ENCODE peak calls at places on chromosome 7, in four cellular contexts. One of them, this sample, is unnamed.

GRCh38 chr7:30974605-30975256 is 11.0 kb downstream of the GHRHR start:
- DNase-seq in WTC11: peak; percentile 82
- DNase-seq in K562: peak; percentile 85
- DNase-seq in HepG2: peak; percentile 60
- DNase-seq in this sample: peak; percentile 76

GRCh38 chr7:7876419-7876818 is 92.2 kb upstream of the GLCCI1 start:
- DNase-seq in WTC11: no peak
- DNase-seq in HepG2: no peak
- DNase-seq in K562: no peak
- DNase-seq in this sample: no peak

GRCh38 chr7:132491546-132491945 is 84.7 kb downstream of the PLXNA4 start:
- DNase-seq in HepG2: no peak
- DNase-seq in WTC11: no peak
- DNase-seq in K562: no peak
- DNase-seq in this sample: no peak

GRCh38 chr7:116169060-116169459 is 41.3 kb upstream of the TES start:
- DNase-seq in WTC11: no peak
- DNase-seq in HepG2: peak; percentile 92
- DNase-seq in K562: no peak
- DNase-seq in this sample: no peak

GRCh38 chr7:36391436-36392198 is 2.0 kb downstream of the ANLN start:
- DNase-seq in WTC11: no peak
- DNase-seq in K562: no peak
- DNase-seq in HepG2: no peak
- DNase-seq in this sample: no peak

GRCh38 chr7:117673839-117674238 is 194.0 kb downstream of the CFTR start:
- DNase-seq in HepG2: peak; percentile 7
- DNase-seq in WTC11: no peak
- DNase-seq in K562: no peak
- DNase-seq in this sample: peak; percentile 5

GRCh38 chr7:23022258-23022745 is 8.4 kb upstream of the HYCC1 start:
- DNase-seq in WTC11: no peak
- DNase-seq in HepG2: no peak
- DNase-seq in K562: no peak
- DNase-seq in this sample: no peak

GRCh38 chr7:87875151-87876039 is 765 bp downstream of the SLC25A40 start:
- DNase-seq in WTC11: no peak
- DNase-seq in K562: peak; percentile 36
- DNase-seq in HepG2: peak; percentile 18
- DNase-seq in this sample: peak; percentile 86

GRCh38 chr7:94335586-94335985 is 59.1 kb upstream of the COL1A2 start:
- DNase-seq in K562: no peak
- DNase-seq in WTC11: no peak
- DNase-seq in HepG2: no peak
- DNase-seq in this sample: no peak

GRCh38 chr7:7969306-7970112 is 913 bp downstream of the GLCCI1 start:
- DNase-seq in HepG2: no peak
- DNase-seq in WTC11: peak; percentile 40
- DNase-seq in K562: no peak
- DNase-seq in this sample: no peak

GRCh38 chr7:22665816-22666375 is 61.1 kb upstream of the IL6 start:
- DNase-seq in K562: no peak
- DNase-seq in HepG2: no peak
- DNase-seq in WTC11: no peak
- DNase-seq in this sample: no peak

GRCh38 chr7:118214051-118214832 is 10.3 kb upstream of the ANKRD7 start:
- DNase-seq in K562: no peak
- DNase-seq in WTC11: peak; percentile 86
- DNase-seq in HepG2: no peak
- DNase-seq in this sample: peak; percentile 96

GRCh38 chr7:121605297-121605640 is 209.2 kb upstream of the FAM3C start:
- DNase-seq in WTC11: no peak
- DNase-seq in HepG2: peak; percentile 9
- DNase-seq in K562: no peak
- DNase-seq in this sample: no peak

GRCh38 chr7:988426-988911 is 5.5 kb downstream of the CYP2W1 start:
- DNase-seq in HepG2: no peak
- DNase-seq in WTC11: no peak
- DNase-seq in K562: peak; percentile 50
- DNase-seq in this sample: no peak

GRCh38 chr7:55092186-55092976 is 73.6 kb downstream of the EGFR start:
- DNase-seq in HepG2: no peak
- DNase-seq in K562: no peak
- DNase-seq in WTC11: no peak
- DNase-seq in this sample: peak; percentile 76

GRCh38 chr7:157389951-157390730 is 53.3 kb downstream of the DNAJB6 start:
- DNase-seq in K562: no peak
- DNase-seq in WTC11: no peak
- DNase-seq in HepG2: no peak
- DNase-seq in this sample: no peak
- TF ChIP-seq FOXJ3 in K562: no peak
- TF ChIP-seq FOXJ3 in WTC11: no peak
- TF ChIP-seq FOXJ3 in HepG2: no peak
- TF ChIP-seq FOXJ3 in this sample: no peak

GRCh38 chr7:18859331-18859730 is 258.1 kb downstream of the TWIST1 start:
- DNase-seq in K562: no peak
- DNase-seq in HepG2: no peak
- DNase-seq in WTC11: no peak
- DNase-seq in this sample: no peak
- TF ChIP-seq FOXJ3 in K562: no peak
- TF ChIP-seq FOXJ3 in HepG2: no peak
- TF ChIP-seq FOXJ3 in WTC11: no peak
- TF ChIP-seq FOXJ3 in this sample: no peak

DNA sequence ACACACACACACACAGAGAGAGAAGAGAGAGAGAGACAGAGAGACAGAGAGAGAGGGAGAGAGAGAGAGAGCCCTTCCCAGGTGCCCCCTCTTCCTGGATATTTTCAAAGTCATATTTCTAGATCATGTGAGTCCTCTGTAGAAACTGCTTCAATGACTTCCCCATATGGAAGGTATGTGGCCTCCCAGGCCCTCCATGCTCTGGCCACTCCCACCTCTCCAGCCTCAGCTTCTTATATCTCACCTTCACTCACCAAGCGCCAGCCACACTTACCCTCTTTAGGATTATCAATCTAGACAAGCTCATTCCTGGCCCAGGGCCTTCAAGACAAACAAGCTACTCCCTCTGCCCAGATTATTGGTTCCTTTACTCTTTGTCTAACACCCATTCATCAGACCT is 259.7 kb downstream of the MTERF1 start:
- DNase-seq in HepG2: no peak
- DNase-seq in WTC11: no peak
- DNase-seq in K562: no peak
- DNase-seq in this sample: no peak
- TF ChIP-seq FOXJ3 in HepG2: no peak
- TF ChIP-seq FOXJ3 in WTC11: no peak
- TF ChIP-seq FOXJ3 in K562: no peak
- TF ChIP-seq FOXJ3 in this sample: no peak

GRCh38 chr7:100435401-100436304 is 644 bp downstream of the PPP1R35 start:
- DNase-seq in WTC11: peak; percentile 47
- DNase-seq in HepG2: no peak
- DNase-seq in K562: peak; percentile 77
- DNase-seq in this sample: peak; percentile 81
- TF ChIP-seq FOXJ3 in WTC11: no peak
- TF ChIP-seq FOXJ3 in HepG2: no peak
- TF ChIP-seq FOXJ3 in K562: no peak
- TF ChIP-seq FOXJ3 in this sample: no peak

DNA sequence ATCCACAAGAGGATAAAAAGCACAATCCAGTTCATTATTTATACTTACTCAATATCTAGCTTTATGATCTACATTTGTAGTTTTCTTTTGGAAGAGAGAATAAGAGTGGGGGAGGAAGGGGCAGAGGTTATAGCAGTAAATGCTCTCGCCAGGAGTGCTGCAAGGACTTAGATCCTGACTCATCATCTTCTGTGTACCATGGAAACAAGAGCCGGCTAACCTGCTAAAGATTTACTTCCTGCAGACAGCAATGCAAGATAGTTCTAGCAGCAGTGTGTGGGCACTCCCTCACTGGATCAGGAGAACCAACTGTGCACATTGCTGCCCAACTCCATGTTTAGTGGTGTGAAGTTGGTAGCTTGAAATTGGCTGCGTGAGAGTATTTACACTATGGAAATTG is 47.7 kb upstream of the TRIL start:
- DNase-seq in K562: no peak
- DNase-seq in HepG2: peak; percentile 15
- DNase-seq in WTC11: no peak
- DNase-seq in this sample: no peak
- TF ChIP-seq FOXJ3 in K562: no peak
- TF ChIP-seq FOXJ3 in HepG2: no peak
- TF ChIP-seq FOXJ3 in WTC11: no peak
- TF ChIP-seq FOXJ3 in this sample: no peak

This sample was measured in SK-N-SH.